ENCODE peak calls at places on chromosomes 12 and 14, in eight cellular contexts. B is H1, W is body of pancreas, L is AG20443, F is fibroblast of pulmonary artery, D is foreskin fibroblast, X is germinal center, Q is hypothalamus. S is an unnamed sample.

GRCh38 chr14:22848391-22849164 is 12.2 kb downstream of the MMP14 start:
- DNase-seq in L (peak), B (no peak), F (peak), D (peak), W (peak), Q (peak), X (no peak), S (peak)

GRCh38 chr14:83556746-83557460 is 1973.0 kb upstream of the FLRT2 start:
- DNase-seq in D (peak), L (no peak), B (no peak), W (no peak), Q (no peak), X (no peak), F (peak), S (no peak)

GRCh38 chr12:49923878-49924610 is 20.3 kb upstream of the FAIM2 start:
- DNase-seq in D (no peak), W (no peak), Q (no peak), L (no peak), X (no peak), B (no peak), F (no peak), S (no peak)

GRCh38 chr12:1949771-1950470 is 31.5 kb upstream of the CACNA2D4 start:
- DNase-seq in B (no peak), D (no peak), F (no peak), Q (no peak), L (no peak), X (no peak), W (peak), S (no peak)

GRCh38 chr14:64943556-64943955 is 1.0 kb upstream of the GPX2 start:
- DNase-seq in W (no peak), B (no peak), D (no peak), F (no peak), L (no peak), Q (no peak), X (no peak), S (no peak)

GRCh38 chr12:107179883-107180282 is 86.5 kb upstream of the CRY1 start:
- DNase-seq in D (no peak), W (no peak), X (no peak), B (no peak), Q (no peak), L (no peak), F (no peak), S (no peak)

GRCh38 chr14:106227793-106228192 is 701.4 kb downstream of the TMEM121 start:
- DNase-seq in F (no peak), L (no peak), Q (no peak), W (no peak), X (no peak), D (no peak), B (no peak), S (no peak)

GRCh38 chr14:73785336-73785833 is 66.2 kb upstream of the PTGR2 start:
- DNase-seq in W (peak), F (peak), D (peak), L (peak), X (no peak), Q (no peak), B (no peak), S (peak)

GRCh38 chr12:52181757-52182156 is 10.1 kb downstream of the KRT80 start:
- DNase-seq in W (no peak), F (peak), D (peak), L (peak), B (no peak), Q (no peak), X (no peak), S (no peak)

GRCh38 chr12:49703647-49704137 is 3.5 kb downstream of the FMNL3 start:
- DNase-seq in Q (peak), X (no peak), B (no peak), L (peak), F (peak), D (peak), W (peak), S (no peak)

GRCh38 chr12:58242803-58243628 is 301.6 kb downstream of the ATP23 start:
- DNase-seq in L (no peak), F (no peak), B (no peak), W (no peak), X (no peak), D (no peak), Q (no peak), S (no peak)

GRCh38 chr12:25368542-25368941 is 117.8 kb upstream of the KRAS start:
- DNase-seq in X (no peak), D (no peak), B (no peak), W (no peak), L (no peak), Q (no peak), F (no peak), S (no peak)

GRCh38 chr14:23694085-23694975 is 58.2 kb downstream of the DHRS2 start:
- DNase-seq in X (no peak), F (peak), D (no peak), Q (no peak), B (no peak), L (peak), W (peak), S (peak)

GRCh38 chr12:53510181-53510812 is 3.0 kb upstream of the NPFF start:
- DNase-seq in L (no peak), D (no peak), W (no peak), B (no peak), F (no peak), X (no peak), Q (no peak), S (no peak)

GRCh38 chr14:69891422-69891821 is 12.2 kb downstream of the SMOC1 start:
- DNase-seq in W (no peak), F (no peak), Q (no peak), X (no peak), B (no peak), D (no peak), L (no peak), S (no peak)

GRCh38 chr14:37903561-37904191 is 304.0 kb upstream of the SSTR1 start:
- DNase-seq in F (peak), W (peak), L (peak), D (peak), B (no peak), X (peak), Q (no peak), S (no peak)

GRCh38 chr14:94560782-94561655 is at the start of gene SERPINA4:
- DNase-seq in Q (no peak), W (peak), X (no peak), F (no peak), D (no peak), B (no peak), L (no peak), S (no peak)

GRCh38 chr12:130029151-130029550 is 125.3 kb upstream of the TMEM132D start:
- DNase-seq in L (no peak), X (no peak), W (no peak), D (no peak), B (no peak), F (no peak), Q (no peak), S (no peak)

GRCh38 chr12:124458220-124458991 is 109.0 kb downstream of the NCOR2 start:
- DNase-seq in L (no peak), D (no peak), B (no peak), W (no peak), X (no peak), F (no peak), Q (no peak), S (no peak)

GRCh38 chr14:103310576-103311095 is 23.4 kb upstream of the EIF5 start:
- DNase-seq in F (no peak), B (no peak), D (no peak), W (no peak), X (no peak), L (no peak), Q (no peak), S (no peak)

GRCh38 chr14:63193236-63193635 is 11.0 kb upstream of the RHOJ start:
- DNase-seq in Q (no peak), X (no peak), F (no peak), L (no peak), W (no peak), B (no peak), D (no peak), S (no peak)

GRCh38 chr14:70976591-70976990 is 69.3 kb downstream of the PCNX1 start:
- DNase-seq in B (no peak), X (no peak), W (no peak), D (no peak), L (no peak), F (no peak), Q (no peak), S (no peak)

GRCh38 chr12:39401459-39401858 is 41.5 kb downstream of the KIF21A start:
- DNase-seq in D (peak), F (peak), L (peak), Q (no peak), X (no peak), B (no peak), W (no peak), S (no peak)